ENCODE peak calls at places on chromosome 9, in ten cellular contexts. D is CD4-positive, alpha-beta memory T cell; U is upper lobe of right lung; H is prostate gland; Y is DND-41; C is adipocyte; B is spleen; F is Peyer's patch; A is heart left ventricle; O is cardiac muscle cell. P is an unnamed sample. For H3K4me1, the result is how much of the 10 kb centered on the place peaks cover.

GRCh38 chr9:70407081-70407503 is 7.4 kb downstream of the KLF9 start:
- DNase-seq in H (no peak), U (no peak), F (no peak), D (no peak), B (no peak), O (no peak), A (no peak), C (peak), Y (no peak), P (no peak)

GRCh38 chr9:751137-752051 is 90.1 kb upstream of the DMRT1 start:
- DNase-seq in F (no peak), H (no peak), C (no peak), O (no peak), U (no peak), Y (no peak), A (no peak), B (no peak), D (no peak), P (peak)

GRCh38 chr9:138010274-138010800 is 132.8 kb downstream of the CACNA1B start:
- DNase-seq in U (no peak), O (no peak), B (peak), Y (no peak), H (no peak), D (no peak), A (peak), C (no peak), F (no peak), P (peak)

GRCh38 chr9:136529516-136530471 is 16.1 kb downstream of the NOTCH1 start:
- DNase-seq in A (no peak), U (no peak), H (no peak), B (no peak), C (no peak), D (no peak), Y (peak), O (no peak), F (no peak), P (no peak)

GRCh38 chr9:24587883-24588282 is 42.2 kb upstream of the IZUMO3 start:
- DNase-seq in U (no peak), Y (no peak), D (no peak), F (no peak), C (no peak), H (no peak), A (no peak), B (no peak), O (no peak), P (no peak)

GRCh38 chr9:113654605-113655193 is 191.2 kb downstream of the RGS3 start:
- DNase-seq in F (peak), Y (no peak), D (no peak), C (no peak), A (peak), B (no peak), H (no peak), O (no peak), U (peak), P (peak)

GRCh38 chr9:22040760-22041159 is 31.7 kb upstream of the CDKN2B start:
- DNase-seq in D (no peak), B (no peak), C (peak), O (no peak), U (no peak), H (no peak), A (no peak), F (no peak), Y (no peak), P (no peak)

GRCh38 chr9:99299214-99300102 is 77.4 kb downstream of the SEC61B start:
- DNase-seq in D (no peak), O (peak), F (no peak), Y (no peak), H (no peak), U (no peak), C (peak), A (no peak), B (no peak), P (no peak)

GRCh38 chr9:26801772-26802171 is 90.8 kb downstream of the CAAP1 start:
- DNase-seq in D (no peak), A (no peak), F (no peak), H (peak), O (no peak), U (no peak), B (no peak), Y (no peak), C (no peak), P (no peak)

GRCh38 chr9:37915911-37916470 is 12.1 kb upstream of the SLC25A51 start:
- DNase-seq in Y (no peak), H (no peak), F (no peak), U (no peak), O (no peak), A (no peak), D (no peak), B (peak), C (no peak), P (no peak)

GRCh38 chr9:81825831-81826540 is 102.2 kb upstream of the SPATA31D4 start:
- DNase-seq in B (no peak), O (no peak), F (no peak), Y (no peak), A (no peak), U (no peak), C (no peak), D (no peak), H (no peak), P (no peak)

GRCh38 chr9:19270421-19270949 is 40.0 kb downstream of the DENND4C start:
- DNase-seq in C (no peak), A (no peak), O (no peak), U (no peak), B (no peak), H (no peak), Y (no peak), D (no peak), F (no peak), P (no peak)

GRCh38 chr9:69044226-69045219 is 9.0 kb downstream of the FXN start:
- DNase-seq in B (no peak), D (no peak), A (no peak), Y (no peak), H (no peak), F (no peak), C (peak), O (peak), U (no peak), P (no peak)

GRCh38 chr9:112332977-112333638 is at the start of gene PTBP3:
- DNase-seq in H (peak), B (peak), O (peak), C (peak), D (peak), Y (peak), A (peak), F (peak), U (peak), P (peak)

GRCh38 chr9:131673068-131673467 is 66.8 kb downstream of the RAPGEF1 start:
- DNase-seq in U (no peak), O (no peak), F (no peak), B (no peak), D (no peak), C (no peak), A (no peak), H (no peak), Y (no peak), P (peak)

GRCh38 chr9:132341177-132341840 is 13.5 kb downstream of the SETX start:
- DNase-seq in U (no peak), F (no peak), B (no peak), D (no peak), A (no peak), H (peak), O (no peak), C (no peak), Y (no peak), P (no peak)

GRCh38 chr9:83940590-83941303 is 19.5 kb upstream of the KIF27 start:
- DNase-seq in H (no peak), O (no peak), B (no peak), Y (no peak), A (no peak), D (no peak), F (no peak), C (no peak), U (no peak), P (no peak)

GRCh38 chr9:5509573-5509972 is 758 bp upstream of the PDCD1LG2 start:
- DNase-seq in C (peak), A (no peak), U (no peak), B (no peak), Y (no peak), H (no peak), F (no peak), O (no peak), D (no peak), P (no peak)

GRCh38 chr9:105103776-105104175 is 140.7 kb upstream of the SLC44A1 start:
- DNase-seq in U (no peak), D (no peak), B (no peak), A (no peak), Y (no peak), C (no peak), H (no peak), F (no peak), O (no peak), P (no peak)

GRCh38 chr9:14203366-14204056 is 110.4 kb downstream of the NFIB start:
- DNase-seq in B (no peak), D (no peak), U (peak), F (peak), H (peak), A (peak), C (no peak), O (no peak), Y (no peak), P (no peak)

GRCh38 chr9:105297442-105298097 is 53.1 kb downstream of the SLC44A1 start:
- DNase-seq in F (no peak), U (no peak), D (no peak), Y (no peak), A (no peak), O (no peak), C (no peak), H (no peak), B (no peak), P (no peak)

GRCh38 chr9:70617033-70617432 is 202.6 kb upstream of the KLF9 start:
- DNase-seq in A (no peak), D (no peak), Y (no peak), C (no peak), O (no peak), H (no peak), F (no peak), U (no peak), B (no peak), P (no peak)

GRCh38 chr9:19641046-19641445 is 147.8 kb downstream of the SLC24A2 start:
- DNase-seq in F (no peak), D (no peak), O (peak), H (no peak), B (no peak), C (no peak), U (no peak), Y (no peak), A (no peak), P (no peak)

GRCh38 chr9:5621327-5621726 is 7.6 kb upstream of the RIC1 start:
- DNase-seq in D (no peak), A (no peak), Y (no peak), U (no peak), F (no peak), B (no peak), H (no peak), C (peak), O (no peak), P (no peak)

GRCh38 chr9:113645224-113645971 is 181.9 kb downstream of the RGS3 start:
- DNase-seq in A (no peak), O (no peak), D (no peak), H (no peak), F (no peak), Y (no peak), B (no peak), U (peak), C (no peak), P (no peak)

GRCh38 chr9:137032893-137033292 is 1.0 kb upstream of the FUT7 start:
- DNase-seq in A (peak), H (no peak), D (no peak), C (no peak), Y (no peak), B (peak), O (no peak), F (no peak), U (peak), P (peak)

GRCh38 chr9:70639853-70640814 is 225.7 kb upstream of the KLF9 start:
- DNase-seq in B (no peak), C (peak), Y (no peak), D (peak), U (no peak), A (no peak), O (peak), F (no peak), H (peak), P (no peak)

GRCh38 chr9:33263131-33263935 is 1.2 kb downstream of the BAG1 start:
- DNase-seq in A (no peak), F (no peak), B (peak), Y (no peak), H (peak), U (no peak), D (no peak), C (peak), O (peak), P (peak)

GRCh38 chr9:112283854-112284253 is 49.6 kb downstream of the PTBP3 start:
- DNase-seq in B (no peak), Y (peak), O (no peak), U (no peak), H (no peak), A (no peak), C (no peak), D (no peak), F (no peak), P (no peak)

GRCh38 chr9:137417161-137418021 is 5.6 kb downstream of the EXD3 start:
- DNase-seq in D (no peak), A (peak), Y (no peak), U (no peak), O (no peak), H (no peak), C (no peak), F (no peak), B (peak), P (no peak)

GRCh38 chr9:107322643-107323042 is 39.6 kb downstream of the RAD23B start:
- DNase-seq in U (no peak), D (no peak), B (no peak), F (no peak), A (no peak), O (no peak), C (no peak), Y (no peak), H (no peak), P (no peak)

GRCh38 chr9:27395484-27395921 is 98.6 kb upstream of the EQTN start:
- DNase-seq in U (no peak), A (no peak), Y (no peak), H (no peak), D (no peak), B (no peak), F (no peak), O (peak), C (no peak), P (no peak)

GRCh38 chr9:98380065-98380681 is 124.7 kb upstream of the TBC1D2 start:
- DNase-seq in U (no peak), A (no peak), O (peak), D (no peak), B (peak), H (no peak), Y (no peak), F (no peak), C (peak), P (no peak)

GRCh38 chr9:135524130-135524861 is 3.1 kb downstream of the LCN1 start:
- DNase-seq in O (no peak), U (peak), Y (no peak), A (peak), F (no peak), C (peak), D (no peak), H (no peak), B (no peak), P (no peak)

GRCh38 chr9:114149765-114150340 is 5.5 kb upstream of the COL27A1 start:
- DNase-seq in U (no peak), O (no peak), F (no peak), H (no peak), A (no peak), D (no peak), Y (no peak), C (no peak), B (no peak), P (no peak)

GRCh38 chr9:136242908-136243525 is 2.6 kb downstream of the QSOX2 start:
- DNase-seq in D (no peak), F (no peak), C (no peak), H (no peak), U (no peak), Y (no peak), O (no peak), A (no peak), B (no peak), P (no peak)

GRCh38 chr9:128494108-128494742 is 10.3 kb upstream of the GLE1 start:
- DNase-seq in A (peak), B (peak), C (no peak), U (peak), F (peak), O (no peak), H (peak), Y (no peak), D (no peak), P (peak)
- H3K4me1 ChIP-seq in A (under half), B (under half), C (under half), U (under half), F (under half), O (under half), H (under half), Y (under half), D (under half), P (under half)

DNA sequence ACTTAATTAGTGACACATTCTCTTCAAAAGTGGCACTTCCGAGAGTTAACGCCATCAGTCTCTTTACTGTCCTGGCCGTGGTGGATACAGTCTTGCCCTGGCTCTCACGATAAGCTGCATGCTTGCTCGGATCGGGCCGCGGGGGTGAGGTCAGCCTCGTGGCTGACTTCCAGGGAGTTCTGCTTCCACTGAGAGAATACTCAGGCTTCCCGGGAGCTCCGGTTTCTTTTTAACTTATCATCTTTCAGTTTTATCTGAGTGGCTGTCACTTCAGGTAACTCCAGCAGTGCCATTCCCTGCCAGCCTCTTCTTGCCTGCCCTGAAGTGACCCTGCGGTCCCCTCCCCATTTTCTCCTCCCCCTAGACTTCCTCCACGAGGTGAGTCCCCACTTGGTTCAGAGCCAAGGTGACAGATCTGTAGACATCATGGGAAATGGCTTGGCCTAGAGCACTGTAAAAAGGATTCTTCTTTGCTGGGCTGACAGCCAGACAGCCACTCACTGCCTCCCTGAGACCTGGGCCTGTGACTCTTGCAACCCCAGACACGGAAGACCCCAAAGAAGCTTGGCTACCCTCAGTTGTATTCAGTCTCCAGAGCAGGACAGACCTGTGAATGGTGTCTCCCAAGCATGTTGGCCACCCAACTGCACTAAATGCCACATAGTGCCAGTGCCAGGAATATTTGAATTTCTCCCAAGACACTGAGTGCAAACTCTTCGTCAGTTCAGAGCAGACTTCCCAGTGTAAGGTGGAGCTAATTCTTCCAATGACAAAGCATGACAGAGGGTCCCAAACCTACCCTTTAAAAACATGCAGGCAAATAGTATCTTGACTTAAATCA is 95.1 kb downstream of the DAPK1 start:
- DNase-seq in D (no peak), Y (no peak), B (no peak), C (peak), A (peak), U (peak), H (no peak), F (no peak), O (peak), P (peak)
- H3K4me1 ChIP-seq in D (under half), Y (under half), B (under half), C (under half), A (under half), U (half or more), H (under half), F (under half), O (under half), P (under half)

GRCh38 chr9:110068212-110068611 is 139.7 kb downstream of the C9orf152 start:
- DNase-seq in A (no peak), C (no peak), D (no peak), F (no peak), Y (no peak), H (no peak), O (no peak), B (no peak), U (no peak), P (no peak)

GRCh38 chr9:110069326-110070248 is 138.4 kb downstream of the C9orf152 start:
- DNase-seq in Y (no peak), H (no peak), O (peak), U (peak), F (no peak), D (no peak), B (no peak), C (peak), A (no peak), P (peak)

GRCh38 chr9:110073356-110073666 is 134.6 kb downstream of the C9orf152 start:
- DNase-seq in H (no peak), Y (no peak), B (no peak), C (no peak), A (no peak), D (no peak), F (no peak), U (no peak), O (peak), P (no peak)

GRCh38 chr9:110076894-110077725 is 130.8 kb downstream of the C9orf152 start:
- DNase-seq in O (no peak), D (no peak), H (no peak), A (no peak), U (no peak), C (peak), B (no peak), F (no peak), Y (no peak), P (no peak)

DNA sequence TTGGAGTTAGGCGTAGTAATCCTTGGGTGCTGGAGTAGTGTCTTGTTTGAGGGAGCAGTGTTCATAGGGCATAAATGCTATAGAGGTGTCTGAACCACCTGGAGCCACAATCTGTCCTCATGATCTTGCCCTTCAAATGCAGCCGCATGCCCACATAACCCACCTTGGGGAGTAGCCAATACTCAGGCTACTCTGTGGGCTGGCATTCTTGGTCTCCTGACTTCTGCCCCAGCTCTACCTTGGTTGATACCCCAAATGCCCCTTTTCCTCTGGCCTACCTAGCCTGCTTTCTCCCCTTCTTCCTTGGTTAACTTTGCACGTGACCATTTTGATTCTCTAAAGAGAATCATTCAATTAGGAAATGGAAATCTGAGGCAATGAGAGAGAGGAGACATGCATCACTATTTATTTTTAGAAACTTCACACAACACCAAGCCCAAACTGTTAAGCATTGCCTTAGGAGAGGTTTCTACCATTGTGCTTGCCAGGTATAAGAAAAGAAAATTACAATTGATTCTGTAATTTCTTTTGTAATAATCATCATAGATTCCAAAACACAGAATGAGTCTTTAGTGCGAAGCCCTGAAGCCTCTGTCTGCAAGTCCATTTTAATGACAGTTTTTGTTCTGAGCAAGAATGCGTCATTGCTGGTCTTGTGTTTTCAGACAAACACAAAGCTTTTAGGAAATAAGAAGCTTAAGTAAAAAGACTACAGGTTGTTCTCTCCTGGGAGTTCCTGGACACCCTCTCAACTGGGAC is 135.2 kb downstream of the C9orf152 start:
- DNase-seq in C (no peak), F (no peak), B (no peak), A (no peak), Y (no peak), D (no peak), O (no peak), H (no peak), U (no peak), P (no peak)
- H3K4me1 ChIP-seq in C (half or more), F (under half), B (half or more), A (under half), Y (under half), D (under half), O (under half), H (under half), U (under half), P (under half)

DNA sequence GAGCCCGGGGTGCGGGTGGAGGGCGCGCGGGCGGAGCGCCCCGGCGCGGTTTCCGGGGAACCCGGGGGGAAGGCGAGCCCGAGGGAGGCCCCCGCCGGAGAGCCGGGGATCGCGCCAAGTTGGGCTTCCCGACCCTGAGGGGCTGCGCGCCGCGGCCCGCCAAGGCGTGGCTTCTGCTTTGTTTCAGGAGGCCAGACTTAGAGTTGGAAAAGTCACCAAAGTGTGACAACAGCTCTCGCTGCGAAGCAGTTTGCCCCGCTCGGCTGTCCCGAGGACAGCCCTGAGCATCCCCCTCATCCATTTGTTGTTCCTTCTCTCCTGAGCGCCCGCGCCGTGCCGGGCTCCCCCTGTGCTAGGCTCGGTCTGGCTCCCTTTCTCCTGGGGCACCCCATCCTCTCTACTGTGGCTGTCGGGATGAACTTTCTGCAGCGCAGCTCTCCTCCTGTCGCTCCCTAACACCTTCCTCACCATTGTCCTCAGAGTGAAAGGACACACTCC is 410 bp downstream of the GLIPR2 start:
- DNase-seq in F (no peak), D (no peak), Y (peak), O (peak), U (no peak), C (peak), H (no peak), B (no peak), A (peak), P (no peak)
- H3K4me1 ChIP-seq in F (under half), D (half or more), Y (under half), O (under half), U (under half), C (half or more), H (under half), B (half or more), A (under half), P (half or more)

GRCh38 chr9:101479337-101480045 is 43.9 kb upstream of the ALDOB start:
- DNase-seq in F (no peak), U (no peak), Y (no peak), H (peak), D (no peak), C (no peak), B (no peak), A (no peak), O (no peak), P (no peak)
- H3K4me1 ChIP-seq in F (under half), U (under half), Y (under half), H (under half), D (under half), C (under half), B (under half), A (under half), O (under half), P (half or more)

P was measured in right atrium auricular region.